ENCODE peak calls at places on chromosomes 4 and X, in five cellular contexts. U, O, K, P and W are unnamed samples.

GRCh38 chr4:187814737-187815465 is 180.7 kb upstream of the ZFP42 start:
- DNase-seq in U (peak), O (no peak), K (no peak), P (no peak), W (no peak)

GRCh38 chr4:138857399-138857798 is 158.2 kb upstream of the NOCT start:
- DNase-seq in K (no peak), O (no peak), P (no peak), U (no peak), W (no peak)

GRCh38 chrX:129661369-129661768 is 6.6 kb upstream of the APLN start:
- DNase-seq in O (no peak), K (no peak), U (no peak), P (no peak), W (no peak)

GRCh38 chr4:154507170-154507569 is 15.6 kb upstream of the DCHS2 start:
- DNase-seq in U (no peak), K (no peak), P (no peak), O (no peak), W (peak)

GRCh38 chrX:118941147-118941546 is 33.3 kb upstream of the LONRF3 start:
- DNase-seq in K (no peak), P (no peak), U (no peak), O (no peak), W (no peak)

GRCh38 chrX:118325453-118325852 is 20.5 kb upstream of the WDR44 start:
- DNase-seq in P (no peak), K (no peak), U (peak), O (no peak), W (no peak)

GRCh38 chr4:110041742-110042141 is 129.1 kb downstream of the EGF start:
- DNase-seq in O (no peak), K (no peak), P (no peak), U (no peak), W (no peak)

GRCh38 chrX:281166-281999 is at the start of gene PLCXD1:
- DNase-seq in O (peak), U (peak), P (peak), K (no peak), W (no peak)